ENCODE peak calls at places on chromosomes 4 and X, in six cellular contexts. O is endothelial cell of umbilical vein, B is hepatocyte, F is IMR-90, Q is GM23338, G is trophoblast cell. R is an unnamed sample.

GRCh38 chr4:176653406-176654220 is 139.1 kb downstream of the VEGFC start:
- DNase-seq in B (no peak), G (no peak), F (peak; percentile 31), O (no peak), Q (no peak), R (no peak)

GRCh38 chr4:141132689-141133145 is 552 bp downstream of the RNF150 start:
- DNase-seq in O (no peak), F (peak; percentile 29), Q (peak; percentile 52), B (peak; percentile 67), G (no peak), R (peak; percentile 64)

GRCh38 chr4:36006226-36006625 is 238.1 kb downstream of the ARAP2 start:
- DNase-seq in F (peak; percentile 46), G (peak; percentile 11), B (no peak), Q (no peak), O (no peak), R (peak; percentile 6)

GRCh38 chr4:15469402-15470148 is at the start of gene CC2D2A:
- DNase-seq in Q (peak; percentile 66), B (peak; percentile 53), G (peak; percentile 45), O (peak; percentile 67), F (peak; percentile 69), R (peak; percentile 75)

GRCh38 chr4:153661215-153661822 is 22.8 kb upstream of the TLR2 start:
- DNase-seq in O (peak; percentile 32), G (peak; percentile 49), B (no peak), Q (no peak), F (no peak), R (peak; percentile 37)

GRCh38 chr4:145130788-145131398 is 32.8 kb downstream of the ABCE1 start:
- DNase-seq in G (peak; percentile 85), O (peak; percentile 44), B (no peak), F (peak; percentile 83), Q (no peak), R (peak; percentile 96)

GRCh38 chr4:167730769-167731168 is 361.6 kb upstream of the ANXA10 start:
- DNase-seq in O (no peak), B (no peak), Q (no peak), G (no peak), F (no peak), R (no peak)

GRCh38 chr4:101277661-101278060 is 69.7 kb downstream of the PPP3CA start:
- DNase-seq in F (peak; percentile 81), O (no peak), B (peak; percentile 18), Q (no peak), G (peak; percentile 73), R (peak; percentile 55)

GRCh38 chr4:119628281-119629141 is at the start of gene PDE5A:
- DNase-seq in B (peak; percentile 95), F (peak; percentile 80), O (peak; percentile 78), Q (peak; percentile 95), G (peak; percentile 91), R (peak; percentile 84)

GRCh38 chrX:48595929-48596328 is 1.4 kb upstream of the WDR13 start:
- DNase-seq in B (no peak), F (no peak), O (peak; percentile 15), Q (no peak), G (no peak), R (no peak)

GRCh38 chrX:136626237-136626636 is 21.7 kb upstream of the CD40LG start:
- DNase-seq in F (no peak), O (no peak), Q (no peak), G (no peak), B (no peak), R (no peak)

GRCh38 chr4:7805533-7806079 is 134.1 kb downstream of the AFAP1 start:
- DNase-seq in O (peak; percentile 94), F (peak; percentile 95), B (peak; percentile 57), G (peak; percentile 89), Q (peak; percentile 68), R (peak; percentile 84)

GRCh38 chrX:30673884-30674598 is 20.8 kb downstream of the GK start:
- DNase-seq in B (no peak), G (no peak), F (no peak), O (no peak), Q (no peak), R (no peak)

DNA sequence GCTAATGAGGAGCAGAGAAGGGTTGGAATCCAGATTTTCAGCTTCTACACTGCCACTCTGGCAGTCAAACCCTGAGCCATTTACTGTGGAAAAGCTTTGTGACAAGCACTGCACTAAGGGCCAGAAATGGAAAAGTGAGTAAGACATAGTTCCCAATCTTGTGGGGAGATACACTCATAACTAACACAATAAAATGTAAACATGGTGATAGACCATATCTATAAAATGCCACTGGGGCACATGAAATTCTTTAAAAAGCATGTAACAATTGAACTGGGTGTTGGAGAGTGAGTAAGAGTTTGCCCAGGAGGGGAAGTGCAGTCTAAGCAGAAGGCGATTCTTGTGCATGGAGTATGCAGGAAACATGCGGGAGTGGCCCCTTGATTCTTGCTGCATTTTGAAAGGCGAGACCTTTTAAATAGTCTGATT is 32.0 kb upstream of the ANXA5 start:
- DNase-seq in B (no peak), Q (no peak), G (peak; percentile 83), F (peak; percentile 89), O (peak; percentile 38), R (peak; percentile 92)
- H3K27ac ChIP-seq in B (no peak overlapping the region), Q (no peak overlapping the region), G (no peak overlapping the region), F (peak overlapping the region; percentile 91), O (no peak overlapping the region), R (peak overlapping the region; percentile 80)

GRCh38 chr4:91256751-91257150 is 1047.0 kb upstream of the GRID2 start:
- DNase-seq in F (no peak), G (no peak), O (no peak), Q (no peak), B (no peak), R (no peak)

GRCh38 chr4:91258326-91258725 is 1045.4 kb upstream of the GRID2 start:
- DNase-seq in F (no peak), O (no peak), Q (no peak), B (no peak), G (no peak), R (no peak)

GRCh38 chr4:91257721-91258120 is 1046.0 kb upstream of the GRID2 start:
- DNase-seq in G (no peak), Q (no peak), B (no peak), O (no peak), F (no peak), R (no peak)

DNA sequence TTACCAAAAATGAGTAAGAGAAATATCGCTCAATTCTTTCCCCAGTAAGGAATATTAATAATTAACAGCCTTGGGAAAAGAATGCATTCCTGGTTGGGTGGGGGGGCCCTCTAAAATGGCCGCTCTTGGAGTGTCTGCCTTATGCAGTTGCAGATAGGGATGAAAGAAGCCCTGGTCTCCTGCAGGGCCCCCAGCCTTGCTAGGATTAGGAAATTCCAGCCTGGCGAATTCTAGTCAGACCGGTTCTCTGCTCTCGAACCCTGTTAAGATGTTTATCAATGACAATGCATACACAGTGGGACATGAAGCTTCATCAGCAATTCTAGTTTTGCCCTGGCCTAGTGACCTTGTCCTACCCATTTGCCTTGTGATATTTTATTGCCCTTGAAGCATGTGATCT is 1047.7 kb upstream of the GRID2 start:
- DNase-seq in F (no peak), Q (peak; percentile 82), O (no peak), B (no peak), G (peak; percentile 8), R (no peak)
- H2AFZ ChIP-seq in F (no peak overlapping the region), Q (no peak overlapping the region), O (no peak overlapping the region), B (no peak overlapping the region), G (no peak overlapping the region), R (no peak overlapping the region)

DNA sequence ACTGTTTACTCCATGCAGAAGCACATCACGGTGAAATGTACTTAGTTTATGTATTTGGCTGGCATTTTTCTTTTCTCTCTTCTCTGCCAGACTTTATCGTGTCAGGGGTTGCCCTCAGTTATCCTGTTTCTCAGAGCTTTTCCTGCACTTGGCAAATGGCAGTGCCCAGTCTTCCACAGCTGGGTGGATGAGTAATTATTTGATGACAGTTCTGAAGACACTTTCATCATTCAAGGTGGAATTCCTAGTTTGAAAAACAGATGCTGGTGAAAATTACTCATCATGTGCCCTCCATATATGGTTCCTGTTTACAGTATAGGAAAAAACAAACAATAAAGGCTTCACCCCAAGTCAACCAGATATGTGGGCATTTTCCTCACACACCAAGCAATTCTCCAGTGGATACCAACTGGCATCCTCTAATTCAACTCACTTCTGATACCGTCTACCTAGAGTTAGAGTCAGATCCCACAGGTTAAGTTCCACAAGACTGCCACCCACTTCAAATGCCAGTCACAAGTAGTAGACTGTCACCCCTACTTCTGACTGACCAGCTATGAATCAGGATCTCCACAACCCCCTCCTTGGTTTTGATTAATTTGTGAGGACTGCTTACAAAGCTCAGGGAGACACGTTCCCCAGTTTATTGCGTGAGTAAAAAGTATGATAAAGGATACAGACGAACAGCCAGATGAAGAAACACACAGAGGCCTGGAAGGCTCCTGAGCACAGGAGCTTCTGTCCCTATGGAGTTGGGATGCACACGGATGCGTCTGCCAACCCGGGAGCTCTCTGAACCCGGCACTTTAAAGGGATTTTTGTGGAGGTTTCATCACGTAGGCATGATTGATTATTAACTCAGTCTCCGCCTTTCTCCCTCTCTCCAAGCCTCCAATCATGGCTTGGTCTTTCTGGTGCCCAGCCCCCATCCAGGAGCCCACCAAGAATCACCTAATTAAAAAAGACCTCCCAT is 72.9 kb downstream of the CLDN34 start:
- DNase-seq in B (no peak), O (peak; percentile 63), F (no peak), Q (no peak), G (peak; percentile 49), R (no peak)
- H3K27ac ChIP-seq in B (no peak overlapping the region), O (peak overlapping the region; percentile 53), F (no peak overlapping the region), Q (peak overlapping the region; percentile 92), G (no peak overlapping the region), R (no peak overlapping the region)

DNA sequence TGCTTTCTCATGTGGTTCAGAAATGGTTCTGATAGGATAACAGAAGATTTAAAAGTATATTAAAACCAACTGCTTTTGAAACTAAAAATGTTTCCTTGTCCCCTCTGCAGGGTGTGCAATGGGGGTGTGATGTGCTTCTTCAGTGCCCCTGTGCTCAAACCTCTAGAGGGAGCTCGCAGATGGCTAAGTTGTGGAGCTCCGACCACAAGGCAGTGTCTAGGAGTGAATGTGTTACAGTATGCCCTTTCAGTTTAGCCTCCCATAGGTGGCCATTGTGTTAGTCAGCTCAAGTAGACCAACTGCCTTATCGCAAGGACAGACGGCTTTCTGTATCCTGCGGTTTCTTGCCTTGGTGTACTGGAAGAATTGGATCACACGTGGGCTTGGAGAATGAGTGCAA is 130.5 kb downstream of the TENT5D start:
- DNase-seq in O (no peak), G (no peak), Q (peak; percentile 43), F (no peak), B (no peak), R (no peak)
- H2AFZ ChIP-seq in O (no peak overlapping the region), G (no peak overlapping the region), Q (no peak overlapping the region), F (no peak overlapping the region), B (no peak overlapping the region), R (no peak overlapping the region)

R was measured in fibroblast of lung.